ENCODE peak calls at places on chromosome 9, in nine cellular contexts. One of them, this sample, is unnamed. For H3K36me3, the result is how much of the 10 kb centered on the place peaks cover.

GRCh38 chr9:21709464-21710058 is 92.9 kb upstream of the MTAP start:
- DNase-seq in heart left ventricle: no peak
- DNase-seq in colonic mucosa: peak
- DNase-seq in brain microvascular endothelial cell: peak
- DNase-seq in kidney: no peak
- DNase-seq in heart right ventricle: no peak
- DNase-seq in IMR-90: peak
- DNase-seq in uterus: no peak
- DNase-seq in cardiac muscle cell: peak
- DNase-seq in this sample: peak

GRCh38 chr9:1619915-1620705 is 395.0 kb upstream of the SMARCA2 start:
- DNase-seq in cardiac muscle cell: peak
- DNase-seq in uterus: no peak
- DNase-seq in heart left ventricle: no peak
- DNase-seq in kidney: no peak
- DNase-seq in heart right ventricle: no peak
- DNase-seq in brain microvascular endothelial cell: no peak
- DNase-seq in IMR-90: no peak
- DNase-seq in colonic mucosa: no peak
- DNase-seq in this sample: no peak

GRCh38 chr9:119268985-119269384 is 100.2 kb downstream of the BRINP1 start:
- DNase-seq in uterus: no peak
- DNase-seq in colonic mucosa: no peak
- DNase-seq in brain microvascular endothelial cell: no peak
- DNase-seq in heart left ventricle: no peak
- DNase-seq in IMR-90: no peak
- DNase-seq in kidney: no peak
- DNase-seq in heart right ventricle: no peak
- DNase-seq in cardiac muscle cell: peak
- DNase-seq in this sample: no peak

GRCh38 chr9:35760651-35761050 is 6.6 kb upstream of the MSMP start:
- DNase-seq in uterus: no peak
- DNase-seq in kidney: no peak
- DNase-seq in brain microvascular endothelial cell: peak
- DNase-seq in IMR-90: peak
- DNase-seq in heart left ventricle: no peak
- DNase-seq in heart right ventricle: no peak
- DNase-seq in cardiac muscle cell: peak
- DNase-seq in colonic mucosa: peak
- DNase-seq in this sample: no peak

GRCh38 chr9:87504938-87505337 is 7.3 kb downstream of the DAPK1 start:
- DNase-seq in heart right ventricle: no peak
- DNase-seq in cardiac muscle cell: no peak
- DNase-seq in heart left ventricle: no peak
- DNase-seq in colonic mucosa: no peak
- DNase-seq in brain microvascular endothelial cell: no peak
- DNase-seq in IMR-90: no peak
- DNase-seq in uterus: no peak
- DNase-seq in kidney: no peak
- DNase-seq in this sample: no peak

GRCh38 chr9:37971691-37972090 is 67.8 kb upstream of the SLC25A51 start:
- DNase-seq in IMR-90: no peak
- DNase-seq in colonic mucosa: no peak
- DNase-seq in heart right ventricle: no peak
- DNase-seq in brain microvascular endothelial cell: no peak
- DNase-seq in kidney: no peak
- DNase-seq in uterus: no peak
- DNase-seq in heart left ventricle: no peak
- DNase-seq in cardiac muscle cell: no peak
- DNase-seq in this sample: no peak

GRCh38 chr9:28779240-28779639 is 1206.0 kb upstream of the C9orf72 start:
- DNase-seq in heart left ventricle: no peak
- DNase-seq in IMR-90: no peak
- DNase-seq in colonic mucosa: no peak
- DNase-seq in cardiac muscle cell: peak
- DNase-seq in uterus: no peak
- DNase-seq in heart right ventricle: no peak
- DNase-seq in brain microvascular endothelial cell: no peak
- DNase-seq in kidney: no peak
- DNase-seq in this sample: no peak

GRCh38 chr9:90342607-90343006 is 300.0 kb downstream of the DIRAS2 start:
- DNase-seq in IMR-90: no peak
- DNase-seq in kidney: no peak
- DNase-seq in cardiac muscle cell: no peak
- DNase-seq in heart left ventricle: no peak
- DNase-seq in uterus: no peak
- DNase-seq in heart right ventricle: no peak
- DNase-seq in colonic mucosa: no peak
- DNase-seq in brain microvascular endothelial cell: no peak
- DNase-seq in this sample: no peak

GRCh38 chr9:128374221-128374675 is 3.1 kb downstream of the URM1 start:
- DNase-seq in IMR-90: no peak
- DNase-seq in heart right ventricle: no peak
- DNase-seq in brain microvascular endothelial cell: no peak
- DNase-seq in colonic mucosa: no peak
- DNase-seq in cardiac muscle cell: no peak
- DNase-seq in kidney: no peak
- DNase-seq in uterus: no peak
- DNase-seq in heart left ventricle: no peak
- DNase-seq in this sample: no peak

GRCh38 chr9:4796988-4797956 is 4.5 kb downstream of the RCL1 start:
- DNase-seq in uterus: no peak
- DNase-seq in colonic mucosa: peak
- DNase-seq in brain microvascular endothelial cell: peak
- DNase-seq in IMR-90: peak
- DNase-seq in heart right ventricle: no peak
- DNase-seq in heart left ventricle: no peak
- DNase-seq in cardiac muscle cell: peak
- DNase-seq in kidney: no peak
- DNase-seq in this sample: peak

GRCh38 chr9:104280216-104280585 is 186.1 kb downstream of the SMC2 start:
- DNase-seq in brain microvascular endothelial cell: no peak
- DNase-seq in colonic mucosa: no peak
- DNase-seq in uterus: no peak
- DNase-seq in heart left ventricle: no peak
- DNase-seq in kidney: no peak
- DNase-seq in heart right ventricle: no peak
- DNase-seq in IMR-90: no peak
- DNase-seq in cardiac muscle cell: peak
- DNase-seq in this sample: no peak

GRCh38 chr9:107484117-107484723 is 5.3 kb downstream of the KLF4 start:
- DNase-seq in cardiac muscle cell: peak
- DNase-seq in colonic mucosa: peak
- DNase-seq in IMR-90: peak
- DNase-seq in brain microvascular endothelial cell: peak
- DNase-seq in uterus: no peak
- DNase-seq in heart right ventricle: no peak
- DNase-seq in heart left ventricle: peak
- DNase-seq in kidney: no peak
- DNase-seq in this sample: peak

GRCh38 chr9:122218885-122219855 is 9.6 kb downstream of the LHX6 start:
- DNase-seq in uterus: no peak
- DNase-seq in cardiac muscle cell: peak
- DNase-seq in colonic mucosa: no peak
- DNase-seq in IMR-90: peak
- DNase-seq in brain microvascular endothelial cell: no peak
- DNase-seq in kidney: peak
- DNase-seq in heart right ventricle: no peak
- DNase-seq in heart left ventricle: no peak
- DNase-seq in this sample: no peak

GRCh38 chr9:35611230-35611797 is 6.3 kb downstream of the TESK1 start:
- DNase-seq in heart right ventricle: no peak
- DNase-seq in heart left ventricle: peak
- DNase-seq in brain microvascular endothelial cell: peak
- DNase-seq in IMR-90: peak
- DNase-seq in colonic mucosa: no peak
- DNase-seq in kidney: no peak
- DNase-seq in cardiac muscle cell: peak
- DNase-seq in uterus: peak
- DNase-seq in this sample: peak

GRCh38 chr9:5632540-5632939 is 3.6 kb downstream of the RIC1 start:
- DNase-seq in cardiac muscle cell: no peak
- DNase-seq in uterus: no peak
- DNase-seq in kidney: no peak
- DNase-seq in heart left ventricle: no peak
- DNase-seq in colonic mucosa: no peak
- DNase-seq in brain microvascular endothelial cell: no peak
- DNase-seq in IMR-90: no peak
- DNase-seq in heart right ventricle: no peak
- DNase-seq in this sample: no peak

GRCh38 chr9:34579097-34579818 is 10.3 kb downstream of the CNTFR start:
- DNase-seq in cardiac muscle cell: no peak
- DNase-seq in kidney: no peak
- DNase-seq in heart left ventricle: no peak
- DNase-seq in uterus: no peak
- DNase-seq in heart right ventricle: no peak
- DNase-seq in brain microvascular endothelial cell: no peak
- DNase-seq in colonic mucosa: no peak
- DNase-seq in IMR-90: no peak
- DNase-seq in this sample: peak
- H3K4me3 ChIP-seq in cardiac muscle cell: no peak
- H3K4me3 ChIP-seq in kidney: no peak
- H3K4me3 ChIP-seq in heart left ventricle: no peak
- H3K4me3 ChIP-seq in uterus: no peak
- H3K4me3 ChIP-seq in heart right ventricle: no peak
- H3K4me3 ChIP-seq in brain microvascular endothelial cell: no peak
- H3K4me3 ChIP-seq in colonic mucosa: no peak
- H3K4me3 ChIP-seq in IMR-90: no peak
- H3K4me3 ChIP-seq in this sample: peak

DNA sequence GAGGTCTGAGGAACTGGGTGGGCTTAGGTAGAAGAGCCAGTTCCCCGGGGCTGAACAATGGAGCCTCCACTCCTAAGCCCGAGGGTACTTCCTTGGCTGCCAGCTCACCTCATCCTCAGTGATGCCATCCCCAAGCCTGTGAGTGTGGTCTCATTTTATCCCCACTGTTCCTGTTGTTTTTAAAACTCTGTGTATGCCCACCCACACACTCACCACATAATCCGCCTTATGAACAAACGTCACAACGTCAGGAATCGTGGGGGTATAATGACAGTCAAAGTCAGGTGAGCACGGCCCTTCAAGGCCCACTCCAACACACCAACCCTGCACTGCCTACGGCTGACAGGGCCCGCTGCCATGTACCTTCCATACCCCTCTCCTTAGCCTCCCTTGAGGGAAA is 61.1 kb downstream of the PTCH1 start:
- DNase-seq in IMR-90: no peak
- DNase-seq in brain microvascular endothelial cell: no peak
- DNase-seq in heart left ventricle: no peak
- DNase-seq in cardiac muscle cell: no peak
- DNase-seq in kidney: no peak
- DNase-seq in colonic mucosa: no peak
- DNase-seq in uterus: no peak
- DNase-seq in heart right ventricle: no peak
- DNase-seq in this sample: no peak
- H3K36me3 ChIP-seq in IMR-90: under half
- H3K36me3 ChIP-seq in brain microvascular endothelial cell: under half
- H3K36me3 ChIP-seq in heart left ventricle: half or more
- H3K36me3 ChIP-seq in cardiac muscle cell: under half
- H3K36me3 ChIP-seq in kidney: under half
- H3K36me3 ChIP-seq in colonic mucosa: under half
- H3K36me3 ChIP-seq in uterus: under half
- H3K36me3 ChIP-seq in heart right ventricle: under half
- H3K36me3 ChIP-seq in this sample: half or more

DNA sequence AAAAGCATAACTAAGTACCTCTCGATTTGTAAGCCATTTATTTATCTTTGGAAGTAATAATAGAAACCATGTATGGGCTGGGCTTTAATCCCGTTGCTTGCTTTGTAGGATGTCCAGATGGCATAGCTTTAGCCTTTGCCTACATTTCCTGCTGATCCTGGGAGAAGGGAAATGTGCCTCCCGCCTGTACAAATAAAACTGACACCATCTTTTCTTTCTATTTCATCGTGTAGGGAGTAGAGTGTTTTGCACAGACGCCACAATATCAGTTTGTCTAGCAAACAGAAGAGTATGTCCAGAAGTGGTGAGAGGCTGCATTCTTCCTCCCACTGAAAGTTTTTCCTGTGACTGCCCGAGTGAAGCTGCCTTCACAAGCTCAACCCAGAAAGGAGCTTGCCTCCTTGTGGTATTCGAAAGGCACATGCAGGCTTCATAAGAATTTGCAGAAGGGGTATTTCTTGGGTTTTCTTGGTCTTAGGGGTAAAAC is 24.7 kb upstream of the TJP2 start:
- DNase-seq in colonic mucosa: no peak
- DNase-seq in heart right ventricle: no peak
- DNase-seq in cardiac muscle cell: peak
- DNase-seq in uterus: no peak
- DNase-seq in heart left ventricle: peak
- DNase-seq in IMR-90: peak
- DNase-seq in kidney: no peak
- DNase-seq in brain microvascular endothelial cell: peak
- DNase-seq in this sample: peak
- TF ChIP-seq CTCF in colonic mucosa: no peak
- TF ChIP-seq CTCF in heart right ventricle: peak
- TF ChIP-seq CTCF in cardiac muscle cell: peak
- TF ChIP-seq CTCF in uterus: peak
- TF ChIP-seq CTCF in heart left ventricle: peak
- TF ChIP-seq CTCF in IMR-90: peak
- TF ChIP-seq CTCF in kidney: peak
- TF ChIP-seq CTCF in brain microvascular endothelial cell: peak
- TF ChIP-seq CTCF in this sample: peak

GRCh38 chr9:114225534-114226288 is 70.4 kb downstream of the COL27A1 start:
- DNase-seq in cardiac muscle cell: peak
- DNase-seq in heart right ventricle: no peak
- DNase-seq in heart left ventricle: no peak
- DNase-seq in brain microvascular endothelial cell: no peak
- DNase-seq in colonic mucosa: no peak
- DNase-seq in kidney: no peak
- DNase-seq in uterus: no peak
- DNase-seq in IMR-90: peak
- DNase-seq in this sample: no peak
- H3K4me3 ChIP-seq in cardiac muscle cell: no peak
- H3K4me3 ChIP-seq in heart right ventricle: no peak
- H3K4me3 ChIP-seq in heart left ventricle: no peak
- H3K4me3 ChIP-seq in brain microvascular endothelial cell: no peak
- H3K4me3 ChIP-seq in colonic mucosa: no peak
- H3K4me3 ChIP-seq in kidney: no peak
- H3K4me3 ChIP-seq in uterus: no peak
- H3K4me3 ChIP-seq in IMR-90: no peak
- H3K4me3 ChIP-seq in this sample: no peak

DNA sequence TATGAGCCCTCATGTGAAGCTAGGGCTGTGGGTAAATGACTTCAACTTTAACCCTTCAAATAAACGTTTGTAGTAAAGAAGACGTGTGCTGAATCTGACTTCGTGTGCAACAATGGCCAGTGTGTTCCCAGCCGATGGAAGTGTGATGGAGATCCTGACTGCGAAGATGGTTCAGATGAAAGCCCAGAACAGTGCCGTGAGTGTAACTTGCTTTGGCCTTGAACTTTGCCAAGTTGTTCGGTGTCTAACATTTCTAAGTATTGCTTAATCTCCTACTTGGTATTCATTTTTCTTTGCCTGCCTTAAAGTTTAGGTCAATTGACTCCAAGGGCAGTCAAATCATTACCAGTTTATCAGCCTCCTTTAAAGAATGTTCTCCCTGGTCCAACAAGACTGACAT is 18.2 kb downstream of the VLDLR start:
- DNase-seq in uterus: no peak
- DNase-seq in kidney: no peak
- DNase-seq in heart right ventricle: no peak
- DNase-seq in heart left ventricle: no peak
- DNase-seq in IMR-90: no peak
- DNase-seq in colonic mucosa: no peak
- DNase-seq in cardiac muscle cell: peak
- DNase-seq in brain microvascular endothelial cell: no peak
- DNase-seq in this sample: no peak
- H3K36me3 ChIP-seq in uterus: under half
- H3K36me3 ChIP-seq in kidney: under half
- H3K36me3 ChIP-seq in heart right ventricle: under half
- H3K36me3 ChIP-seq in heart left ventricle: half or more
- H3K36me3 ChIP-seq in IMR-90: under half
- H3K36me3 ChIP-seq in colonic mucosa: under half
- H3K36me3 ChIP-seq in cardiac muscle cell: under half
- H3K36me3 ChIP-seq in brain microvascular endothelial cell: under half
- H3K36me3 ChIP-seq in this sample: under half

GRCh38 chr9:116541402-116541801 is 145.7 kb upstream of the TRIM32 start:
- DNase-seq in brain microvascular endothelial cell: no peak
- DNase-seq in kidney: no peak
- DNase-seq in heart right ventricle: no peak
- DNase-seq in colonic mucosa: no peak
- DNase-seq in heart left ventricle: no peak
- DNase-seq in IMR-90: no peak
- DNase-seq in uterus: no peak
- DNase-seq in cardiac muscle cell: no peak
- DNase-seq in this sample: no peak
- TF ChIP-seq CTCF in brain microvascular endothelial cell: no peak
- TF ChIP-seq CTCF in kidney: no peak
- TF ChIP-seq CTCF in heart right ventricle: no peak
- TF ChIP-seq CTCF in colonic mucosa: no peak
- TF ChIP-seq CTCF in heart left ventricle: no peak
- TF ChIP-seq CTCF in IMR-90: no peak
- TF ChIP-seq CTCF in uterus: no peak
- TF ChIP-seq CTCF in cardiac muscle cell: no peak
- TF ChIP-seq CTCF in this sample: no peak

This sample was measured in WERI-Rb-1.